ENCODE peak calls at places on chromosomes 3 and 15, in nine cellular contexts. A is left kidney; T is sigmoid colon; H is activated naive CD4-positive, alpha-beta T cell; U is kidney epithelial cell; F is T-helper 9 cell; V is GM20000; J is fibroblast of mammary gland; D is CD8-positive, alpha-beta memory T cell. L is an unnamed sample.

GRCh38 chr3:154060606-154061380 is 60.4 kb upstream of the ARHGEF26 start:
- DNase-seq in D (no peak), J (peak), U (no peak), A (peak), F (no peak), T (no peak), H (no peak), V (no peak), L (no peak)

GRCh38 chr3:46905191-46905560 is 27.7 kb downstream of the PTH1R start:
- DNase-seq in U (no peak), H (no peak), D (no peak), T (peak), V (no peak), F (no peak), J (no peak), A (no peak), L (no peak)

GRCh38 chr15:33636234-33636633 is 325.5 kb downstream of the RYR3 start:
- DNase-seq in A (no peak), H (no peak), D (no peak), T (no peak), U (no peak), J (no peak), V (no peak), F (no peak), L (no peak)

GRCh38 chr15:80662756-80663553 is 32.2 kb upstream of the ABHD17C start:
- DNase-seq in U (no peak), D (no peak), T (no peak), V (no peak), F (no peak), H (no peak), A (peak), J (no peak), L (peak)

GRCh38 chr3:13890377-13891016 is 10.6 kb upstream of the WNT7A start:
- DNase-seq in V (no peak), T (no peak), U (no peak), D (peak), F (no peak), A (no peak), J (no peak), H (no peak), L (no peak)

GRCh38 chr15:65920121-65920520 is 50.8 kb downstream of the RAB11A start:
- DNase-seq in A (no peak), H (no peak), T (no peak), F (no peak), V (no peak), D (no peak), J (no peak), U (no peak), L (no peak)

GRCh38 chr3:17515445-17516227 is 226.8 kb downstream of the TBC1D5 start:
- DNase-seq in F (no peak), T (no peak), V (no peak), U (no peak), H (no peak), J (no peak), A (no peak), D (no peak), L (no peak)

GRCh38 chr3:182118081-182118480 is 406.4 kb downstream of the SOX2 start:
- DNase-seq in V (no peak), D (no peak), A (peak), J (peak), F (no peak), H (no peak), U (peak), T (no peak), L (peak)

GRCh38 chr3:136835817-136836510 is 17.0 kb downstream of the SLC35G2 start:
- DNase-seq in A (no peak), V (no peak), J (peak), F (no peak), U (no peak), D (no peak), H (no peak), T (no peak), L (no peak)

GRCh38 chr15:63891763-63892123 is 58.0 kb upstream of the HERC1 start:
- DNase-seq in T (no peak), V (no peak), D (no peak), J (no peak), A (peak), F (no peak), U (no peak), H (no peak), L (no peak)

GRCh38 chr15:85804481-85805165 is 9.9 kb upstream of the KLHL25 start:
- DNase-seq in D (no peak), J (no peak), T (no peak), H (no peak), F (no peak), U (no peak), A (no peak), V (no peak), L (no peak)

GRCh38 chr3:23959147-23959900 is 14.2 kb downstream of the NR1D2 start:
- DNase-seq in U (peak), J (peak), F (no peak), T (no peak), A (no peak), V (no peak), H (no peak), D (no peak), L (peak)

GRCh38 chr3:34108976-34109375 is 310.5 kb downstream of the PDCD6IP start:
- DNase-seq in D (no peak), V (no peak), A (no peak), J (no peak), H (no peak), U (no peak), T (no peak), F (no peak), L (no peak)

GRCh38 chr3:114452176-114452744 is 158.4 kb downstream of the TIGIT start:
- DNase-seq in U (no peak), T (no peak), F (no peak), A (peak), D (no peak), V (no peak), J (no peak), H (no peak), L (no peak)

L was measured in epithelial cell of prostate.